ENCODE peak calls at places on chromosomes 13 and 19, in five cellular contexts. F, H, U, T and E are unnamed samples.

GRCh38 chr19:49684251-49684982 is 5.0 kb upstream of the ADM5 start:
- DNase-seq in F (no peak), H (no peak), U (no peak), T (no peak), E (no peak)

GRCh38 chr13:20994441-20994821 is 67.0 kb downstream of the LATS2 start:
- DNase-seq in F (no peak), H (no peak), U (no peak), T (no peak), E (no peak)

GRCh38 chr19:48113190-48113917 is 2.7 kb upstream of the PLA2G4C start:
- DNase-seq in F (no peak), H (no peak), U (no peak), T (no peak), E (no peak)

GRCh38 chr19:35417713-35418534 is 30.1 kb upstream of the FFAR2 start:
- DNase-seq in F (no peak), H (no peak), U (no peak), T (peak), E (no peak)

GRCh38 chr19:8251025-8251472 is 41.9 kb downstream of the CERS4 start:
- DNase-seq in F (no peak), H (no peak), U (no peak), T (no peak), E (no peak)

GRCh38 chr13:33743438-33744368 is 74.2 kb upstream of the RFC3 start:
- DNase-seq in F (no peak), H (peak), U (no peak), T (peak), E (no peak)

GRCh38 chr19:49752701-49753100 is 10.4 kb downstream of the TSKS start:
- DNase-seq in F (no peak), H (no peak), U (no peak), T (no peak), E (no peak)

GRCh38 chr19:33373701-33374405 is at the start of gene CEBPG:
- DNase-seq in F (no peak), H (no peak), U (peak), T (no peak), E (no peak)

GRCh38 chr19:39430675-39431593 is 4.8 kb downstream of the RPS16 start:
- DNase-seq in F (no peak), H (peak), U (peak), T (no peak), E (no peak)

DNA sequence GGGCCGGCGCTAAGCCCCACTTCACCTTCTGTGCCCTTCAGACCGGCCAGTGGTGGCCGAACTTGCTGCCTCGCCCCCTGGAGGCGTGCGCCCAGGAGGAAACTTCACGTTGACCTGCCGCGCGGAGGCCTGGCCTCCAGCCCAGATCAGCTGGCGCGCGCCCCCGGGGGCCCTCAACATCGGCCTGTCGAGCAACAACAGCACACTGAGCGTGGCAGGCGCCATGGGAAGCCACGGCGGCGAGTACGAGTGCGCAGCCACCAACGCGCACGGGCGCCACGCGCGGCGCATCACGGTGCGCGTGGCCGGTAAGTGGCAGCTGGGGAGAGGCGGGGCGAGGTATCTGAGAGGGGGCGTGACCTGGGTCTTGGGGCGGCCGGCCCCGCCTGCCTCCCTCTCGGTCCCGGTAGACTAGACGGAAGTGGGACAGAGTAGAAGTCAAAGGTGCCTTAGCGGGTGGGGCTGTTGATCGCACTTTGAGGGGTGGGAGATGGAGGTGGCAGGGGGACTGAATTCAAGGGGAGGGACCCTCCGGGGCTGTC is 5.6 kb downstream of the ICAM5 start:
- DNase-seq in F (no peak), H (no peak), U (no peak), T (no peak), E (no peak)
- TF ChIP-seq YY1 in F (no peak), H (no peak), U (no peak), T (peak), E (no peak)

GRCh38 chr13:91544723-91545122 is 146.3 kb downstream of the GPC5 start:
- DNase-seq in F (peak), H (peak), U (peak), T (no peak), E (peak)
- TF ChIP-seq ZNF274 in F (no peak), H (no peak), U (no peak), T (no peak), E (no peak)

GRCh38 chr19:43723588-43723987 is 7.7 kb downstream of the IRGC start:
- DNase-seq in F (no peak), H (no peak), U (no peak), T (no peak), E (no peak)
- TF ChIP-seq YY1 in F (no peak), H (no peak), U (no peak), T (no peak), E (no peak)

GRCh38 chr19:54190942-54191670 is at the start of gene TSEN34:
- DNase-seq in F (no peak), H (peak), U (peak), T (no peak), E (no peak)
- TF ChIP-seq ZNF274 in F (no peak), H (peak), U (no peak), T (no peak), E (no peak)

GRCh38 chr13:102294407-102295018 is 107.3 kb downstream of the FGF14 start:
- DNase-seq in F (no peak), H (no peak), U (no peak), T (no peak), E (no peak)

GRCh38 chr13:102286326-102286725 is 115.5 kb downstream of the FGF14 start:
- DNase-seq in F (no peak), H (peak), U (no peak), T (no peak), E (no peak)

GRCh38 chr13:102293723-102294122 is 108.1 kb downstream of the FGF14 start:
- DNase-seq in F (no peak), H (no peak), U (no peak), T (no peak), E (no peak)

GRCh38 chr13:102291587-102292218 is 110.1 kb downstream of the FGF14 start:
- DNase-seq in F (no peak), H (no peak), U (no peak), T (no peak), E (no peak)

GRCh38 chr13:102289606-102290005 is 112.2 kb downstream of the FGF14 start:
- DNase-seq in F (no peak), H (no peak), U (no peak), T (no peak), E (no peak)
- TF ChIP-seq YY1 in F (no peak), H (no peak), U (no peak), T (no peak), E (no peak)

DNA sequence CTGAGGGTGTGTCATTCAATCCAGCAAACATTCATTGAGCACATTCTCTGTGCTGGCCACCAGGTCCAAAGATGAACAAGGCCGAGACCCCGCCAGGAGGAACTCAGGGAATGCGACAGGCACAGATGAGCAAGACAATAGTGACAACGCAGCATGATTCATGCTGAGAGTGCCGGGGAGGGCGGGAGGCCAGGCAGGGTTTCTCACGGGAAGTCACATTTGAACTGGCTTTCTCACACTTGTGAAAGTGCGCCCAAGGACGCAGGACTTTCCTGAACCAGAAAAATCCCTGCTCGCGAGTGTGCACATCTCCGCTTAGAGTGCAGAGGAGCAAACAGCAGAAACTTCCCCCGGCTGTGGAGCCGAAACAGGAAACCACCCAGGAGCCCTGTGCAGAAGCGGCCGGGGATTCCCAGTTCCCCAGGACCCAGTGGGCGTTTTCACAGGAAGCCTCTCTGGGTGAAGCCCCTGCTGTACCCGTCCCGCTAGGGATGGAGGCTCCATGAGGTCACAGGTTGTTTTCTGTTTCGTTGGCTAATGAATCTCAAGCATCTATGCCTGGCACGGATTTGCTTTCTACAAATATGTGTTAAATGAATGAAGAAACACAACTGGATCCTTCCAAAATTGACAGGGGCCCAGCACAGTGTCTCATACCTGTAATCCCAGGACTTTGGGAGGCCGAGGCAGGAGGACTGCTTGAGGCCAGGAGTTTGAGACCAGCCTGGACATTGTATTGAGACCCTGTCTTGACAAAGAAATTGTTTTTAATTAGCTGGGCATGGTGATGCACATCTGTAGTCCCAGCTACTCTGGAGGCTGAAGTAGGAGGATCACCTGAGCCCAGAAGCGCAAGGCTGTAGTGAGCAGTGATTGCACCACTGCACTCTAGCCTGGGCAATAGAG is 68.4 kb upstream of the TM9SF2 start:
- DNase-seq in F (peak), H (peak), U (no peak), T (peak), E (peak)
- TF ChIP-seq ZNF274 in F (no peak), H (no peak), U (no peak), T (no peak), E (no peak)

GRCh38 chr19:38142176-38143035 is 81.6 kb downstream of the DPF1 start:
- DNase-seq in F (peak), H (peak), U (peak), T (no peak), E (peak)
- TF ChIP-seq YY1 in F (no peak), H (no peak), U (no peak), T (no peak), E (no peak)

GRCh38 chr13:60347174-60347573 is 49.8 kb upstream of the TDRD3 start:
- DNase-seq in F (no peak), H (no peak), U (no peak), T (no peak), E (no peak)
- TF ChIP-seq ZNF274 in F (no peak), H (no peak), U (no peak), T (no peak), E (no peak)

DNA sequence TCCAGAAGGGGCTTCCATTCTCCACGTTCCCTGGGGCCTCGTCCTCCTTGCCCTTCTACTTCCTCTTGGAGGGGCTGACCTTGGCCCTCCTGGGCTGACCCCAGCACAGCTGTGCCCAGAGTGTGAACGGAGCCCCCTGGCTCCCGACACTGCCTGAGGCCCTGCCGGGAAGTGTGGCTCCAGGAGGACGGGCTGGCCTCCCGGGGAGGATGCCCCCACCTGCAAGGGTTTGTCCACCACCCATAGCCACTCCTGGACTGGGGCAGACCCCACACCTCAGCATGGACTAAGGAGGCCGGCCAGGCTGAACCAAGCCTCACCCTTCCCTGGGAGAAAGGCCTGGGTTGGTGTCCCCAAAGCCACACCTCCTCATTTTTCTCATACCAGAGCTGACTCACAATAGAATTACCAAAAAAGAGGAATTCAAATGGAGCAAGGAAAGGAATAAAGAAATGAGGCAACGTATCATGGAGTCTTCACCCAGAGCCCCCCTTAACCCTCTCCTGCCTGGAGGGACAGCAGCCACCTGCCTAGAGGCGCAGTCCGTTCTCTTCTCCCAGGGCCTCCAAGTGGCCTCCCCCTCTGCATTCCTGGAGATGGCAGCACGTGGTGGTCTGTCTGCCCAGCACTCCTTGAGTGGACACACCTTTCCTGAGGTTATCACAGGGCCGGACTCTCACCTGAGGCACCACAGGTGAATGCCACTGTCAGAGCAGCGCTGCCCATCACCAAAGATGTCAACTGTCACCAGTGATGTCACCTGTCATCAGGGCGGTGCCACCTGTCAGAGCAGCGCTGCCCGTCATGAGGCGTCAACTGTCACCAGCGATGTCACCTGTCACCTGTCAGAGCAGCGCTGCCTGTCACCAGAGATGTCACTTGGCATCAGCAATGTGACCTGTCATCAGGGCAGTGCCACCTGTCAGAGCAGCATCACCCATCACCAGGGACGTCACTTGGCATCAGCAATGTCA is 3.1 kb upstream of the C13orf46 start:
- DNase-seq in F (no peak), H (no peak), U (no peak), T (no peak), E (peak)
- TF ChIP-seq YY1 in F (no peak), H (no peak), U (no peak), T (no peak), E (no peak)